ENCODE peak calls at places on chromosomes 4 and X, in four cellular contexts. One of them, this sample, is unnamed.

GRCh38 chr4:101288365-101289145 is 58.8 kb downstream of the PPP3CA start:
- DNase-seq in HCEC 1CT: no peak
- DNase-seq in endodermal cell: no peak
- DNase-seq in stimulated activated CD4-positive, alpha-beta T cell treated with anti-CD3 and anti-CD28 coated beads, Interleukin-4, amount 100 ng/mL, for 48 hours: no peak
- DNase-seq in this sample: peak

GRCh38 chr4:166280642-166281041 is 407.6 kb downstream of the TLL1 start:
- DNase-seq in stimulated activated CD4-positive, alpha-beta T cell treated with anti-CD3 and anti-CD28 coated beads, Interleukin-4, amount 100 ng/mL, for 48 hours: no peak
- DNase-seq in endodermal cell: no peak
- DNase-seq in HCEC 1CT: no peak
- DNase-seq in this sample: no peak

GRCh38 chr4:146340798-146341197 is 126.5 kb downstream of the REELD1 start:
- DNase-seq in stimulated activated CD4-positive, alpha-beta T cell treated with anti-CD3 and anti-CD28 coated beads, Interleukin-4, amount 100 ng/mL, for 48 hours: no peak
- DNase-seq in HCEC 1CT: peak
- DNase-seq in endodermal cell: no peak
- DNase-seq in this sample: peak

GRCh38 chrX:28787206-28787605 is 200.0 kb downstream of the IL1RAPL1 start:
- DNase-seq in endodermal cell: no peak
- DNase-seq in HCEC 1CT: peak
- DNase-seq in stimulated activated CD4-positive, alpha-beta T cell treated with anti-CD3 and anti-CD28 coated beads, Interleukin-4, amount 100 ng/mL, for 48 hours: no peak
- DNase-seq in this sample: no peak

GRCh38 chrX:17375631-17376380 is 806 bp downstream of the NHS start:
- DNase-seq in HCEC 1CT: peak
- DNase-seq in stimulated activated CD4-positive, alpha-beta T cell treated with anti-CD3 and anti-CD28 coated beads, Interleukin-4, amount 100 ng/mL, for 48 hours: no peak
- DNase-seq in endodermal cell: peak
- DNase-seq in this sample: no peak

GRCh38 chrX:103400931-103401330 is 24.6 kb downstream of the BEX3 start:
- DNase-seq in endodermal cell: no peak
- DNase-seq in stimulated activated CD4-positive, alpha-beta T cell treated with anti-CD3 and anti-CD28 coated beads, Interleukin-4, amount 100 ng/mL, for 48 hours: no peak
- DNase-seq in HCEC 1CT: no peak
- DNase-seq in this sample: no peak

GRCh38 chr4:149047368-149047767 is 605.2 kb upstream of the NR3C2 start:
- DNase-seq in HCEC 1CT: no peak
- DNase-seq in endodermal cell: no peak
- DNase-seq in stimulated activated CD4-positive, alpha-beta T cell treated with anti-CD3 and anti-CD28 coated beads, Interleukin-4, amount 100 ng/mL, for 48 hours: no peak
- DNase-seq in this sample: no peak

GRCh38 chr4:176622251-176622968 is 170.3 kb downstream of the VEGFC start:
- DNase-seq in endodermal cell: no peak
- DNase-seq in HCEC 1CT: peak
- DNase-seq in stimulated activated CD4-positive, alpha-beta T cell treated with anti-CD3 and anti-CD28 coated beads, Interleukin-4, amount 100 ng/mL, for 48 hours: no peak
- DNase-seq in this sample: no peak

GRCh38 chr4:122855491-122855890 is 28.9 kb downstream of the FGF2 start:
- DNase-seq in HCEC 1CT: no peak
- DNase-seq in stimulated activated CD4-positive, alpha-beta T cell treated with anti-CD3 and anti-CD28 coated beads, Interleukin-4, amount 100 ng/mL, for 48 hours: no peak
- DNase-seq in endodermal cell: no peak
- DNase-seq in this sample: no peak

GRCh38 chrX:54481751-54482150 is 14.3 kb downstream of the FGD1 start:
- DNase-seq in HCEC 1CT: no peak
- DNase-seq in endodermal cell: peak
- DNase-seq in stimulated activated CD4-positive, alpha-beta T cell treated with anti-CD3 and anti-CD28 coated beads, Interleukin-4, amount 100 ng/mL, for 48 hours: no peak
- DNase-seq in this sample: no peak

GRCh38 chrX:40845331-40845911 is 110.1 kb upstream of the MED14 start:
- DNase-seq in stimulated activated CD4-positive, alpha-beta T cell treated with anti-CD3 and anti-CD28 coated beads, Interleukin-4, amount 100 ng/mL, for 48 hours: no peak
- DNase-seq in endodermal cell: peak
- DNase-seq in HCEC 1CT: peak
- DNase-seq in this sample: no peak

GRCh38 chr4:53480909-53481308 is 103.5 kb downstream of the FIP1L1 start:
- DNase-seq in endodermal cell: no peak
- DNase-seq in stimulated activated CD4-positive, alpha-beta T cell treated with anti-CD3 and anti-CD28 coated beads, Interleukin-4, amount 100 ng/mL, for 48 hours: no peak
- DNase-seq in HCEC 1CT: no peak
- DNase-seq in this sample: no peak

GRCh38 chr4:128450326-128451120 is 162.9 kb upstream of the PGRMC2 start:
- DNase-seq in stimulated activated CD4-positive, alpha-beta T cell treated with anti-CD3 and anti-CD28 coated beads, Interleukin-4, amount 100 ng/mL, for 48 hours: no peak
- DNase-seq in endodermal cell: no peak
- DNase-seq in HCEC 1CT: peak
- DNase-seq in this sample: no peak

GRCh38 chr4:72286185-72286584 is 254.4 kb downstream of the NPFFR2 start:
- DNase-seq in HCEC 1CT: peak
- DNase-seq in stimulated activated CD4-positive, alpha-beta T cell treated with anti-CD3 and anti-CD28 coated beads, Interleukin-4, amount 100 ng/mL, for 48 hours: no peak
- DNase-seq in endodermal cell: no peak
- DNase-seq in this sample: peak

GRCh38 chrX:816411-816810 is 185.8 kb downstream of the SHOX start:
- DNase-seq in HCEC 1CT: no peak
- DNase-seq in stimulated activated CD4-positive, alpha-beta T cell treated with anti-CD3 and anti-CD28 coated beads, Interleukin-4, amount 100 ng/mL, for 48 hours: no peak
- DNase-seq in endodermal cell: peak
- DNase-seq in this sample: no peak

GRCh38 chr4:43763029-43763610 is 685.5 kb downstream of the KCTD8 start:
- DNase-seq in HCEC 1CT: no peak
- DNase-seq in endodermal cell: no peak
- DNase-seq in stimulated activated CD4-positive, alpha-beta T cell treated with anti-CD3 and anti-CD28 coated beads, Interleukin-4, amount 100 ng/mL, for 48 hours: no peak
- DNase-seq in this sample: no peak

GRCh38 chrX:29555465-29556091 is 659.8 kb upstream of the MAGEB2 start:
- DNase-seq in endodermal cell: no peak
- DNase-seq in stimulated activated CD4-positive, alpha-beta T cell treated with anti-CD3 and anti-CD28 coated beads, Interleukin-4, amount 100 ng/mL, for 48 hours: no peak
- DNase-seq in HCEC 1CT: peak
- DNase-seq in this sample: no peak

GRCh38 chr4:7775396-7775795 is 164.3 kb downstream of the AFAP1 start:
- DNase-seq in stimulated activated CD4-positive, alpha-beta T cell treated with anti-CD3 and anti-CD28 coated beads, Interleukin-4, amount 100 ng/mL, for 48 hours: no peak
- DNase-seq in HCEC 1CT: no peak
- DNase-seq in endodermal cell: no peak
- DNase-seq in this sample: no peak

GRCh38 chr4:159282944-159283343 is 180.1 kb downstream of the RAPGEF2 start:
- DNase-seq in stimulated activated CD4-positive, alpha-beta T cell treated with anti-CD3 and anti-CD28 coated beads, Interleukin-4, amount 100 ng/mL, for 48 hours: no peak
- DNase-seq in HCEC 1CT: no peak
- DNase-seq in endodermal cell: no peak
- DNase-seq in this sample: no peak

GRCh38 chr4:176902710-176903323 is 110.1 kb upstream of the VEGFC start:
- DNase-seq in HCEC 1CT: peak
- DNase-seq in stimulated activated CD4-positive, alpha-beta T cell treated with anti-CD3 and anti-CD28 coated beads, Interleukin-4, amount 100 ng/mL, for 48 hours: no peak
- DNase-seq in endodermal cell: no peak
- DNase-seq in this sample: no peak

GRCh38 chr4:159685406-159686092 is 582.7 kb downstream of the RAPGEF2 start:
- DNase-seq in endodermal cell: no peak
- DNase-seq in HCEC 1CT: no peak
- DNase-seq in stimulated activated CD4-positive, alpha-beta T cell treated with anti-CD3 and anti-CD28 coated beads, Interleukin-4, amount 100 ng/mL, for 48 hours: no peak
- DNase-seq in this sample: no peak

GRCh38 chr4:153114771-153115321 is 89.4 kb upstream of the TRIM2 start:
- DNase-seq in stimulated activated CD4-positive, alpha-beta T cell treated with anti-CD3 and anti-CD28 coated beads, Interleukin-4, amount 100 ng/mL, for 48 hours: no peak
- DNase-seq in endodermal cell: no peak
- DNase-seq in HCEC 1CT: peak
- DNase-seq in this sample: no peak

GRCh38 chr4:37758226-37758625 is 68.3 kb upstream of the PGM2 start:
- DNase-seq in endodermal cell: no peak
- DNase-seq in stimulated activated CD4-positive, alpha-beta T cell treated with anti-CD3 and anti-CD28 coated beads, Interleukin-4, amount 100 ng/mL, for 48 hours: no peak
- DNase-seq in HCEC 1CT: peak
- DNase-seq in this sample: peak

GRCh38 chr4:159240690-159241089 is 137.8 kb downstream of the RAPGEF2 start:
- DNase-seq in stimulated activated CD4-positive, alpha-beta T cell treated with anti-CD3 and anti-CD28 coated beads, Interleukin-4, amount 100 ng/mL, for 48 hours: no peak
- DNase-seq in endodermal cell: no peak
- DNase-seq in HCEC 1CT: no peak
- DNase-seq in this sample: no peak

GRCh38 chr4:53592128-53592527 is 842 bp upstream of the LNX1 start:
- DNase-seq in HCEC 1CT: no peak
- DNase-seq in stimulated activated CD4-positive, alpha-beta T cell treated with anti-CD3 and anti-CD28 coated beads, Interleukin-4, amount 100 ng/mL, for 48 hours: no peak
- DNase-seq in endodermal cell: peak
- DNase-seq in this sample: no peak

GRCh38 chrX:70042399-70043371 is 7.1 kb downstream of the AWAT2 start:
- DNase-seq in endodermal cell: peak
- DNase-seq in stimulated activated CD4-positive, alpha-beta T cell treated with anti-CD3 and anti-CD28 coated beads, Interleukin-4, amount 100 ng/mL, for 48 hours: no peak
- DNase-seq in HCEC 1CT: peak
- DNase-seq in this sample: peak

GRCh38 chr4:145898926-145899531 is 39.6 kb downstream of the ZNF827 start:
- DNase-seq in endodermal cell: no peak
- DNase-seq in HCEC 1CT: no peak
- DNase-seq in stimulated activated CD4-positive, alpha-beta T cell treated with anti-CD3 and anti-CD28 coated beads, Interleukin-4, amount 100 ng/mL, for 48 hours: no peak
- DNase-seq in this sample: no peak

GRCh38 chrX:155263854-155264628 is at the start of gene RAB39B:
- DNase-seq in HCEC 1CT: peak
- DNase-seq in endodermal cell: peak
- DNase-seq in stimulated activated CD4-positive, alpha-beta T cell treated with anti-CD3 and anti-CD28 coated beads, Interleukin-4, amount 100 ng/mL, for 48 hours: peak
- DNase-seq in this sample: peak

GRCh38 chr4:85744950-85745349 is 270.0 kb downstream of the ARHGAP24 start:
- DNase-seq in HCEC 1CT: peak
- DNase-seq in endodermal cell: no peak
- DNase-seq in stimulated activated CD4-positive, alpha-beta T cell treated with anti-CD3 and anti-CD28 coated beads, Interleukin-4, amount 100 ng/mL, for 48 hours: no peak
- DNase-seq in this sample: no peak